ENCODE peak calls at places on chromosomes 12 and 14, in seven cellular contexts. H, J, T, G, V, Q and O are unnamed samples.

GRCh38 chr14:74251546-74252030 is 12.3 kb downstream of the VSX2 start:
- DNase-seq in H (peak), J (peak), T (peak), G (peak), V (peak), Q (peak), O (peak)

GRCh38 chr12:128425883-128426282 is 158.9 kb downstream of the TMEM132C start:
- DNase-seq in H (no peak), J (no peak), T (no peak), G (no peak), V (no peak), Q (no peak), O (no peak)

GRCh38 chr12:90153827-90154226 is 445.2 kb upstream of the ATP2B1 start:
- DNase-seq in H (no peak), J (no peak), T (no peak), G (no peak), V (no peak), Q (no peak), O (peak)

GRCh38 chr12:8081228-8081920 is 700 bp upstream of the NECAP1 start:
- DNase-seq in H (peak), J (no peak), T (no peak), G (peak), V (no peak), Q (no peak), O (peak)

GRCh38 chr14:92613008-92613658 is 99.6 kb downstream of the RIN3 start:
- DNase-seq in H (no peak), J (peak), T (no peak), G (peak), V (no peak), Q (no peak), O (peak)

GRCh38 chr14:30608533-30609006 is 13.5 kb upstream of the SCFD1 start:
- DNase-seq in H (peak), J (no peak), T (no peak), G (no peak), V (no peak), Q (no peak), O (no peak)

GRCh38 chr12:62123721-62124203 is 136.4 kb upstream of the USP15 start:
- DNase-seq in H (peak), J (no peak), T (peak), G (peak), V (peak), Q (peak), O (peak)

GRCh38 chr12:47791874-47792273 is 18.8 kb downstream of the SLC48A1 start:
- DNase-seq in H (no peak), J (no peak), T (no peak), G (no peak), V (no peak), Q (no peak), O (no peak)

GRCh38 chr12:39846304-39846703 is 226.7 kb upstream of the ABCD2 start:
- DNase-seq in H (no peak), J (no peak), T (no peak), G (no peak), V (no peak), Q (no peak), O (no peak)

GRCh38 chr12:100199347-100200136 is 1.1 kb upstream of the ACTR6 start:
- DNase-seq in H (peak), J (peak), T (peak), G (peak), V (peak), Q (no peak), O (peak)

GRCh38 chr14:37697489-37698121 is 102.2 kb downstream of the TTC6 start:
- DNase-seq in H (no peak), J (no peak), T (no peak), G (no peak), V (peak), Q (peak), O (no peak)

GRCh38 chr14:38208825-38209562 is 1.3 kb downstream of the SSTR1 start:
- DNase-seq in H (peak), J (peak), T (no peak), G (peak), V (peak), Q (no peak), O (no peak)

GRCh38 chr12:79560165-79560889 is 130.4 kb downstream of the PAWR start:
- DNase-seq in H (no peak), J (no peak), T (no peak), G (no peak), V (no peak), Q (no peak), O (no peak)

GRCh38 chr12:4701863-4702262 is 18.3 kb upstream of the GALNT8 start:
- DNase-seq in H (no peak), J (no peak), T (no peak), G (no peak), V (no peak), Q (no peak), O (no peak)

GRCh38 chr12:27525373-27525772 is 1.4 kb downstream of the PPFIBP1 start:
- DNase-seq in H (no peak), J (no peak), T (no peak), G (no peak), V (peak), Q (no peak), O (no peak)

GRCh38 chr14:89702151-89702936 is 252.2 kb downstream of the EFCAB11 start:
- DNase-seq in H (peak), J (no peak), T (no peak), G (peak), V (peak), Q (peak), O (peak)

GRCh38 chr14:77157716-77158115 is 16.1 kb upstream of the ZDHHC22 start:
- DNase-seq in H (no peak), J (no peak), T (no peak), G (no peak), V (no peak), Q (no peak), O (no peak)

GRCh38 chr12:82740-83139 is 16.2 kb downstream of the IQSEC3 start:
- DNase-seq in H (no peak), J (no peak), T (no peak), G (no peak), V (no peak), Q (no peak), O (no peak)

GRCh38 chr12:12736759-12737676 is 19.9 kb downstream of the CDKN1B start:
- DNase-seq in H (peak), J (no peak), T (no peak), G (peak), V (peak), Q (no peak), O (peak)

GRCh38 chr12:69007166-69007857 is 74.3 kb upstream of the CPM start:
- DNase-seq in H (peak), J (no peak), T (no peak), G (peak), V (peak), Q (peak), O (no peak)

GRCh38 chr14:72745991-72746980 is 147.6 kb downstream of the DPF3 start:
- DNase-seq in H (no peak), J (no peak), T (no peak), G (peak), V (peak), Q (peak), O (peak)

GRCh38 chr12:56679834-56680575 is 8.1 kb downstream of the PTGES3 start:
- DNase-seq in H (no peak), J (peak), T (no peak), G (no peak), V (no peak), Q (no peak), O (no peak)

GRCh38 chr12:123120452-123121166 is 30.3 kb downstream of the PITPNM2 start:
- DNase-seq in H (no peak), J (no peak), T (no peak), G (no peak), V (peak), Q (no peak), O (peak)

GRCh38 chr12:100733817-100734593 is 60.6 kb upstream of the ANO4 start:
- DNase-seq in H (no peak), J (no peak), T (peak), G (no peak), V (no peak), Q (peak), O (peak)

GRCh38 chr14:105482486-105483110 is 4.1 kb upstream of the CRIP1 start:
- DNase-seq in H (no peak), J (no peak), T (no peak), G (no peak), V (no peak), Q (no peak), O (no peak)

GRCh38 chr14:68293404-68293803 is 473.8 kb downstream of the RAD51B start:
- DNase-seq in H (peak), J (no peak), T (no peak), G (peak), V (no peak), Q (no peak), O (peak)

GRCh38 chr12:124677552-124678356 is 110.3 kb upstream of the NCOR2 start:
- DNase-seq in H (no peak), J (no peak), T (no peak), G (no peak), V (no peak), Q (no peak), O (no peak)

GRCh38 chr14:70380834-70381233 is 21.4 kb upstream of the COX16 start:
- DNase-seq in H (no peak), J (no peak), T (no peak), G (no peak), V (no peak), Q (no peak), O (no peak)

GRCh38 chr14:93269341-93270068 is 62.4 kb downstream of the UBR7 start:
- DNase-seq in H (no peak), J (no peak), T (peak), G (no peak), V (peak), Q (peak), O (no peak)

GRCh38 chr14:94372021-94372605 is 16.3 kb downstream of the SERPINA1 start:
- DNase-seq in H (no peak), J (no peak), T (no peak), G (no peak), V (no peak), Q (no peak), O (no peak)
- TF ChIP-seq CTCF in H (no peak), J (no peak), T (peak), G (no peak), V (no peak), Q (no peak), O (peak)

GRCh38 chr12:120799417-120800045 is 73.9 kb downstream of the ACADS start:
- DNase-seq in H (no peak), J (no peak), T (no peak), G (no peak), V (no peak), Q (no peak), O (no peak)

GRCh38 chr12:120798696-120799095 is 73.1 kb downstream of the ACADS start:
- DNase-seq in H (no peak), J (no peak), T (no peak), G (no peak), V (no peak), Q (no peak), O (peak)

GRCh38 chr12:120795441-120796178 is 70.0 kb downstream of the ACADS start:
- DNase-seq in H (no peak), J (no peak), T (no peak), G (no peak), V (no peak), Q (no peak), O (no peak)

GRCh38 chr12:120800665-120801064 is 75.0 kb downstream of the ACADS start:
- DNase-seq in H (no peak), J (no peak), T (no peak), G (no peak), V (no peak), Q (no peak), O (peak)

DNA sequence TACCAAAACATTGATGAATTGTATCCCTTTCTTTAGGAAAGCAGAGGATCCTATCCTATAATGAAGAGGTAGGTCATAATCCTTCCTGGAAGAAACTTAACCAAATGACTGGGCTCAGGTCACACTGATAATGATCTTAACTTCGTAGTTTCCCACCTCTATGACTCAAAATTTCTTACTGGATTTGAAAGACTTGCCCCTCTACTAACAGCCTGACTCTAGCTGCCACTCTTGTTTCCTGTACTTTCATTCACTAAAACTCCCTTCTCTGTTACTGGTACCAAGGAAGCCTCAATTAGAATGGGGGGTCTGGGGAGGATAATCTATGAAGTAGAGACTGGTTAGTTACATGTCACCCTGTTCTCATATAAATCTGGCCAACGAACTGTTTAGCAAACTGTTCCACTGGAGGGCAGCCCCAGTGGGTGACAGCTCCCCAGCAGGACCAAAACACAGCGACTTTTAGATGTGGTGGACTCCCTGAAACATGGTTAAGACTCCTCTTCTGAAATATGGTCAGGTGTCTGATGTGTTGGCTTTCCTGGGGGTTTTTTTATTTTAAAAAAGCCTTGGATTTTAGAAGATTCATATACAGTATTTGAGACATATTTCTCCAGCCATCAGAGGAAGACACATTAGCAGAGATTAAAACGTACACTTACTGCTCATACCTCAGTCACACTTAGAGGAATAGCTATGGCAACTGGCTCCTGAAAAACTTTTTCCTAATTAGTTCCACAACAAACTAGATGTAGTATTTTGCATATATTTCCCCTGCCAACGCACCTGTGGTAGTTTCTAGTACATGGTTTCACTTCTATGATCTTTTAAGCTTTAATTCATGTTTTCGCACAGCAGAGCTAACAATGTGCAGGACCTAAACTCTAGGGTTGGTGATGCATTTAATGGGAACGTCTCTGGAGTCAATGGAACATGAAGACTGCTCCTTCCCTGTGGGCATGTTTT is 72.3 kb downstream of the ACADS start:
- DNase-seq in H (no peak), J (no peak), T (no peak), G (no peak), V (no peak), Q (no peak), O (peak)
- H3K4me3 ChIP-seq in H (no peak), J (no peak), T (no peak), G (no peak), V (no peak), Q (no peak), O (peak)

DNA sequence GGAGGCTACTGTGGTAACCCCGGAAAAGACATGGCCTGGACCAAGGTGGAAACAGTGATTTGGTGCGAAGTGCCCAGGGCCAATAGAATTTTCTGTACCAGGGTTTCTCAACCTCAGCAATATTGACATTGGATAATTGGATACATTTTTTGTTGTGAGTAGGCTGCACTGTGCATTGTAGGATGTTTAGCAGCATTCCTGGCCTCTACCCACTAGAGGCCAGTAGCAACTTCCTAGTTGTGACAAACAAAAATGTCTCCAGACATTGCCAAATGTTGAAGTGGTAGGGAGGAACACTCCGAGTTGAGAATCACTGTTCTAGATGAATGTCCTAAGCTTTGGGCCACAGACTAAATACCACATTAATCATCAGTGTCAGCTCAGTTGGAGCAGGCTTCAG is 6.2 kb upstream of the CGRRF1 start:
- DNase-seq in H (no peak), J (no peak), T (no peak), G (no peak), V (peak), Q (no peak), O (no peak)
- TF ChIP-seq CTCF in H (no peak), J (peak), T (peak), G (no peak), V (peak), Q (peak), O (peak)

GRCh38 chr14:100236873-100237272 is 2.1 kb upstream of the YY1 start:
- DNase-seq in H (no peak), J (no peak), T (no peak), G (no peak), V (no peak), Q (no peak), O (no peak)
- H3K4me3 ChIP-seq in H (no peak), J (peak), T (peak), G (no peak), V (peak), Q (peak), O (peak)

GRCh38 chr14:61107148-61107641 is 126.2 kb downstream of the SLC38A6 start:
- DNase-seq in H (peak), J (no peak), T (no peak), G (no peak), V (peak), Q (no peak), O (no peak)
- TF ChIP-seq CTCF in H (no peak), J (no peak), T (no peak), G (no peak), V (no peak), Q (no peak), O (no peak)

DNA sequence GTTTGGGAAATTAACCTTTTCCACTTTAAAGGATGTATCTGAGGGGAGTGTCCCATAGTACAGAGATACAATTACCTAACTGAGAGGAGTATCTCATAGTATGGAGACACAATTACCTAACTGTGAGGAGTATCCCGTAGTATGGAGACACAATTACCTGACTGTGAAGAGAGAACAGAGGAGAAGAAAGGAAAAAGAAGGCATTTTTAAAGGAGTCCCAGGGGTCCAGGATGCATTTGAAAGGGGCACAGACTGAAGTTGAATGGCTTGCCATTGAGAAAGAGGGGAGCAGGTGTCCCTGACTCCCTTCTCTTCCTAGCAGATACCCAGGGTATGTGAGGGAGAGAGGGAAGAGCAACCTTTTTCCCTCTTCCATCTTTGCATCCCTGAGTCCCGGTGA is 17.9 kb downstream of the KLRF2 start:
- DNase-seq in H (no peak), J (no peak), T (no peak), G (no peak), V (no peak), Q (no peak), O (no peak)
- H3K4me3 ChIP-seq in H (no peak), J (no peak), T (no peak), G (no peak), V (no peak), Q (no peak), O (no peak)

DNA sequence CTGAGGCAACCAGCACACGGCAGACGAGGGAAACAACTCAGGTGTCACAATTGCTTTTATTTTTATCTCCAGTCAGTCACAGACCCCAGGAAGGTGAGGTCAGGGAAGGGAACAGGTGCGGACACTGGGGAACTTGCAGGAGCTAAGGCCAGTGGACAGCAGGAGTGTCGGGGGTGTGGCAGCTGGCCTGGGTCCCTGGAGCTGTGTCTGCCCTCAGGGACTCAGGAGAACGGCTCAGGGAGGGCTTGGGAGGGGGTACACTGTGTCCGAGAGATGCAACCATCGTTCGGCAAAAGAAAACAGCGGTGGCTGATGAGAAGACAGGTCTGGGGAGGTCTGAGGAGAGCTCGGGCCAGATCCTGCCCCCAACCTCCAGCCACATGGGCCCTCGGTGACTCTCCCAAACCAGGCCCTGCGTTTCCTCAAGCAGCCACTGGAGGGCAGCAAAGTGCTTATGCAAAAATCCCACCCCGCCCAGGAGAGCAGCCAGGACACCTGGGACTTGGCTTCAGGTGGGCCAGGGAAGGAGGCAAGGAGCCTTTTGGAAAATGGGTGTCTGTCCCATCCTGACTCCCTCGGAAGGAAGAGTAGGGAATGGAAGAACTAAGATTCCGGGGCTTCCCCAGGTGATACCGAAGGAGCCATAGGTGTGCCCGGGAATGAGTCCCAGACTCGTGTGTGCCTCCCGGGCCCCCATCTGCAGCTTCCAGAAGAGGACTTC is 24.1 kb upstream of the BCDIN3D start:
- DNase-seq in H (peak), J (peak), T (no peak), G (peak), V (peak), Q (peak), O (peak)
- TF ChIP-seq CTCF in H (peak), J (peak), T (peak), G (peak), V (peak), Q (peak), O (peak)

GRCh38 chr14:57390806-57391562 is 598 bp downstream of the NAA30 start:
- DNase-seq in H (peak), J (peak), T (no peak), G (peak), V (no peak), Q (no peak), O (peak)

GRCh38 chr14:57390037-57390805 is at the start of gene NAA30:
- DNase-seq in H (peak), J (peak), T (peak), G (peak), V (peak), Q (peak), O (peak)

GRCh38 chr14:57389646-57390036 is 745 bp upstream of the NAA30 start:
- DNase-seq in H (peak), J (no peak), T (no peak), G (no peak), V (no peak), Q (no peak), O (no peak)

GRCh38 chr14:57391609-57392195 is 1.3 kb downstream of the NAA30 start:
- DNase-seq in H (no peak), J (no peak), T (no peak), G (no peak), V (no peak), Q (no peak), O (no peak)

DNA sequence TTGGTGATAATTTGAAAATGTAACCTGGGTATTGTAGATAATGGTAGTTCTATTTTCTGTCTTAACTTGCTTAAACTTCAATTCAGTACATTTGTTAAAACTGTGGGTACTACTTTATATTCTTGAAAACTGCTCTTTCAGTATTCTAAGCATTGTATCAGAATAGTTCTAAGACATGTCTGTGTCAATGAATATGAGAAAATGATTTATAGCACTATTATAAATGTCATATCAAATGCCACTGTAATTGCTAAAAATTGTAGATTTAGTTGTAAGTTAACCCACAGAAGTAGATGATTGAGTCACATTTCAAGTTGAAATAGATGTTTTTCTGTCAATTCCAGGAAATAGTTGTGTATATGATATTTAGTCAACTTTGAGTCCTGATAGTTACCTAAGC is 2.4 kb downstream of the NAA30 start:
- DNase-seq in H (no peak), J (no peak), T (no peak), G (no peak), V (no peak), Q (no peak), O (no peak)
- H3K4me3 ChIP-seq in H (no peak), J (peak), T (no peak), G (no peak), V (peak), Q (peak), O (peak)